ENCODE peak calls at places on chromosomes 4 and X, in nine cellular contexts. Y is left lung; P is right lobe of liver; I is GM23248; M is PC-3; C is stomach; D is effector memory CD4-positive, alpha-beta T cell; T is mammary epithelial cell; V is IMR-90. K is an unnamed sample.

GRCh38 chrX:75784689-75785491 is at the start of gene MAGEE2:
- DNase-seq in C (no peak), P (no peak), T (no peak), I (peak; percentile 23), D (no peak), Y (no peak), V (no peak), M (no peak), K (no peak)

GRCh38 chr4:141132689-141133145 is 552 bp downstream of the RNF150 start:
- DNase-seq in I (peak; percentile 72), C (no peak), Y (no peak), T (no peak), V (peak; percentile 29), P (peak; percentile 29), M (no peak), D (no peak), K (peak; percentile 86)

GRCh38 chr4:15793506-15794363 is 15.6 kb downstream of the CD38 start:
- DNase-seq in V (no peak), I (no peak), P (no peak), C (no peak), Y (no peak), D (no peak), M (no peak), T (peak; percentile 29), K (no peak)

GRCh38 chr4:66055999-66056398 is 385.7 kb upstream of the EPHA5 start:
- DNase-seq in T (no peak), Y (no peak), D (no peak), V (no peak), C (no peak), P (no peak), M (no peak), I (no peak), K (no peak)

GRCh38 chrX:42189601-42190000 is 266.2 kb upstream of the CASK start:
- DNase-seq in M (no peak), T (no peak), I (no peak), Y (no peak), C (no peak), V (no peak), P (no peak), D (no peak), K (no peak)

GRCh38 chrX:134004038-134004437 is 18.6 kb upstream of the GPC3 start:
- DNase-seq in C (no peak), Y (no peak), P (no peak), D (no peak), I (peak; percentile 42), T (peak; percentile 76), M (peak; percentile 25), V (peak; percentile 1), K (no peak)

GRCh38 chr4:96429657-96430056 is 589.8 kb downstream of the PDHA2 start:
- DNase-seq in I (no peak), D (no peak), C (no peak), P (no peak), V (no peak), M (no peak), T (no peak), Y (no peak), K (no peak)

GRCh38 chr4:147361726-147362125 is 119.2 kb upstream of the EDNRA start:
- DNase-seq in Y (peak; percentile 46), D (no peak), T (peak; percentile 93), I (peak; percentile 80), V (peak; percentile 92), P (no peak), M (peak; percentile 76), C (peak; percentile 33), K (peak; percentile 50)

GRCh38 chr4:180485407-180485806 is 1757.8 kb upstream of the TENM3 start:
- DNase-seq in V (no peak), T (no peak), D (no peak), I (no peak), C (no peak), P (no peak), M (no peak), Y (no peak), K (no peak)

GRCh38 chr4:4658051-4658450 is 116.2 kb upstream of the STX18 start:
- DNase-seq in M (peak; percentile 8), I (no peak), T (no peak), D (no peak), P (no peak), V (no peak), Y (no peak), C (no peak), K (no peak)

GRCh38 chrX:46551494-46552128 is 6.4 kb upstream of the ZNF674 start:
- DNase-seq in V (peak; percentile 80), P (no peak), T (no peak), I (peak; percentile 41), C (no peak), Y (no peak), M (peak; percentile 19), D (no peak), K (no peak)

GRCh38 chrX:97400492-97400891 is 516.8 kb downstream of the RPA4 start:
- DNase-seq in P (no peak), D (no peak), I (no peak), M (peak; percentile 31), V (no peak), C (no peak), T (no peak), Y (no peak), K (no peak)

GRCh38 chrX:97398030-97398551 is 514.4 kb downstream of the RPA4 start:
- DNase-seq in T (no peak), D (no peak), C (no peak), M (peak; percentile 16), V (peak; percentile 30), P (no peak), I (no peak), Y (no peak), K (no peak)

GRCh38 chrX:97397371-97397770 is 513.7 kb downstream of the RPA4 start:
- DNase-seq in D (no peak), P (no peak), T (no peak), Y (no peak), I (no peak), M (peak; percentile 39), V (peak; percentile 50), C (no peak), K (no peak)

GRCh38 chrX:97401154-97401553 is 517.4 kb downstream of the RPA4 start:
- DNase-seq in M (no peak), Y (no peak), T (no peak), P (no peak), D (no peak), C (no peak), V (no peak), I (no peak), K (no peak)

GRCh38 chrX:97399400-97399799 is 515.7 kb downstream of the RPA4 start:
- DNase-seq in Y (no peak), D (no peak), P (no peak), T (no peak), V (peak; percentile 81), I (peak; percentile 49), M (peak; percentile 56), C (no peak), K (no peak)
- H3K27ac ChIP-seq in Y (no peak overlapping the region), D (no peak overlapping the region), P (no peak overlapping the region), T (no peak overlapping the region), V (no peak overlapping the region), I (no peak overlapping the region), M (peak overlapping the region; percentile 50), C (no peak overlapping the region), K (no peak overlapping the region)

GRCh38 chr4:109315341-109315740 is 12.9 kb upstream of the COL25A1 start:
- DNase-seq in I (no peak), M (no peak), C (no peak), P (no peak), T (no peak), V (no peak), Y (no peak), D (no peak), K (no peak)

GRCh38 chr4:109319684-109320083 is 17.2 kb upstream of the COL25A1 start:
- DNase-seq in P (no peak), I (no peak), T (no peak), M (no peak), C (no peak), D (no peak), V (no peak), Y (no peak), K (no peak)

GRCh38 chr4:109321232-109321631 is 18.8 kb upstream of the COL25A1 start:
- DNase-seq in P (no peak), I (no peak), M (no peak), C (no peak), T (no peak), V (no peak), D (no peak), Y (no peak), K (no peak)

GRCh38 chr4:109315818-109316217 is 13.4 kb upstream of the COL25A1 start:
- DNase-seq in M (no peak), V (peak; percentile 15), D (no peak), T (no peak), C (no peak), Y (no peak), I (peak; percentile 55), P (no peak), K (no peak)

DNA sequence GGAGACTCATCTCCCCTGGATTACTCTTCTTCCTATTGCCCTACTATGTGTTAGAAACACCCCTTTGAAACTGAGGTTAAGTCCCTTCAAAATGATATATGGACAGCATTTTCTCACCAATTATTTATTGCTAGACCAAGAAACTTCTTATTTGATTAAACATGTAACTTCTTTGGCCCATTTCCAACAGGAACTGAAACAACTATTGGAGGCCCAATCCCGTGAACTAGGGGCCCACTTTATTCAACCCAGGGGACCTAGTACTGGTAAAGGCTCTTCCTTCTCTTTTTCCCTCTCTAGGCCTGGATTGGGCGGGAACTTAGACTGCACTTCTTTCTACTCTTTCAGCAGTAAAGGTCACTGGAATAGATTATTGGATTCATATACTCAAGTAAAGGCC is 16.7 kb upstream of the COL25A1 start:
- DNase-seq in Y (no peak), M (no peak), D (no peak), V (no peak), C (no peak), T (no peak), I (no peak), P (no peak), K (no peak)
- H3K4me1 ChIP-seq in Y (no peaks in the 10 kb centered on the region), M (no peaks in the 10 kb centered on the region), D (no peaks in the 10 kb centered on the region), V (no peaks in the 10 kb centered on the region), C (no peaks in the 10 kb centered on the region), T (no peaks in the 10 kb centered on the region), I (no peaks in the 10 kb centered on the region), P (no peaks in the 10 kb centered on the region), K (no peaks in the 10 kb centered on the region)

GRCh38 chr4:39062499-39062898 is 467 bp downstream of the KLHL5 start:
- DNase-seq in Y (no peak), M (no peak), I (peak; percentile 22), D (no peak), C (no peak), T (no peak), V (no peak), P (no peak), K (no peak)
- H3K4me3 ChIP-seq in Y (no peak overlapping the region), M (no peak overlapping the region), I (peak overlapping the region; percentile 1), D (no peak overlapping the region), C (no peak overlapping the region), T (no peak overlapping the region), V (no peak overlapping the region), P (no peak overlapping the region), K (no peak overlapping the region)

GRCh38 chr4:8341691-8342090 is 72.1 kb downstream of the HTRA3 start:
- DNase-seq in M (no peak), P (no peak), V (no peak), D (no peak), T (no peak), I (no peak), C (peak; percentile 20), Y (no peak), K (no peak)
- H3K27ac ChIP-seq in M (no peak overlapping the region), P (no peak overlapping the region), V (no peak overlapping the region), D (no peak overlapping the region), T (no peak overlapping the region), I (no peak overlapping the region), C (peak overlapping the region; percentile 74), Y (no peak overlapping the region), K (no peak overlapping the region)

GRCh38 chr4:87042986-87043820 is 108.4 kb downstream of the AFF1 start:
- DNase-seq in D (no peak), M (no peak), Y (no peak), I (no peak), T (no peak), P (no peak), C (no peak), V (no peak), K (no peak)
- H3K4me1 ChIP-seq in D (no peaks in the 10 kb centered on the region), M (no peaks in the 10 kb centered on the region), Y (peaks cover 25% of the 10 kb centered on the region), I (peaks cover 44% of the 10 kb centered on the region), T (peaks cover 41% of the 10 kb centered on the region), P (peaks cover 4% of the 10 kb centered on the region), C (peaks cover 44% of the 10 kb centered on the region), V (peaks cover 11% of the 10 kb centered on the region), K (peaks cover 4% of the 10 kb centered on the region)

K was measured in aorta.